ENCODE peak calls at places on chromosomes 11 and 22, in seven cellular contexts. C is lower lobe of right lung; N is brain microvascular endothelial cell; Z is mesendoderm; Q is effector CD8-positive, alpha-beta T cell; A is posterior cingulate gyrus; E is GM04504. D is an unnamed sample.

GRCh38 chr11:71300187-71300586 is 47.8 kb upstream of the SHANK2 start:
- DNase-seq in C (no peak), N (no peak), Z (no peak), Q (no peak), A (no peak), E (no peak), D (no peak)

GRCh38 chr11:36540998-36541397 is 26.8 kb upstream of the RAG1 start:
- DNase-seq in C (no peak), N (peak), Z (peak), Q (no peak), A (peak), E (peak), D (peak)

GRCh38 chr11:102552447-102553200 is 22.1 kb upstream of the MMP7 start:
- DNase-seq in C (no peak), N (no peak), Z (peak), Q (no peak), A (no peak), E (no peak), D (no peak)

GRCh38 chr11:17148536-17148935 is 59.2 kb downstream of the PIK3C2A start:
- DNase-seq in C (no peak), N (no peak), Z (no peak), Q (no peak), A (no peak), E (no peak), D (no peak)

GRCh38 chr22:24105661-24106060 is 75.6 kb upstream of the SUSD2 start:
- DNase-seq in C (peak), N (no peak), Z (no peak), Q (no peak), A (no peak), E (no peak), D (no peak)

GRCh38 chr22:36865346-36865745 is 4.5 kb downstream of the NCF4 start:
- DNase-seq in C (no peak), N (no peak), Z (peak), Q (no peak), A (no peak), E (no peak), D (no peak)

GRCh38 chr11:122261546-122261945 is 145.5 kb upstream of the BLID start:
- DNase-seq in C (no peak), N (no peak), Z (no peak), Q (no peak), A (no peak), E (no peak), D (no peak)

GRCh38 chr11:23688835-23689234 is 808.0 kb upstream of the LUZP2 start:
- DNase-seq in C (no peak), N (peak), Z (peak), Q (no peak), A (no peak), E (no peak), D (no peak)

GRCh38 chr11:119652907-119653659 is 75.9 kb downstream of the NECTIN1 start:
- DNase-seq in C (no peak), N (no peak), Z (no peak), Q (no peak), A (no peak), E (no peak), D (no peak)

GRCh38 chr11:76159983-76160661 is 46.2 kb downstream of the WNT11 start:
- DNase-seq in C (peak), N (no peak), Z (no peak), Q (no peak), A (no peak), E (no peak), D (peak)

GRCh38 chr11:61103851-61104423 is 1.6 kb downstream of the CD5 start:
- DNase-seq in C (no peak), N (no peak), Z (no peak), Q (no peak), A (no peak), E (no peak), D (no peak)

GRCh38 chr11:2390871-2391662 is 9.5 kb upstream of the TSSC4 start:
- DNase-seq in C (no peak), N (peak), Z (peak), Q (no peak), A (no peak), E (peak), D (peak)

GRCh38 chr11:6606471-6607189 is 3.1 kb downstream of the ILK start:
- DNase-seq in C (peak), N (peak), Z (peak), Q (peak), A (peak), E (peak), D (no peak)

GRCh38 chr22:46801331-46801811 is 38.9 kb downstream of the TBC1D22A start:
- DNase-seq in C (no peak), N (no peak), Z (no peak), Q (no peak), A (no peak), E (no peak), D (peak)

D was measured in NCI-H345.